ENCODE peak calls at places on chromosomes 3 and 15, in seven cellular contexts. H is IMR-90, Z is cardiac muscle cell, L is sigmoid colon, C is testis, Q is upper lobe of right lung, Y is endothelial cell of umbilical vein. F is an unnamed sample. For H3K4me1, the result is how much of the 10 kb centered on the place peaks cover.

GRCh38 chr15:73978896-73979295 is 13.2 kb downstream of the STOML1 start:
- DNase-seq in H (no peak), Z (no peak), L (no peak), C (no peak), Q (no peak), Y (no peak), F (no peak)

GRCh38 chr3:127753338-127753737 is 69.0 kb downstream of the MGLL start:
- DNase-seq in H (no peak), Z (no peak), L (no peak), C (no peak), Q (no peak), Y (no peak), F (no peak)

GRCh38 chr3:22029480-22029879 is 278.5 kb upstream of the ZNF385D start:
- DNase-seq in H (no peak), Z (no peak), L (no peak), C (no peak), Q (no peak), Y (no peak), F (no peak)

GRCh38 chr15:40439461-40440299 is 1.1 kb upstream of the BAHD1 start:
- DNase-seq in H (peak), Z (peak), L (no peak), C (peak), Q (peak), Y (peak), F (peak)

GRCh38 chr3:10047876-10048275 is 21.6 kb downstream of the FANCD2 start:
- DNase-seq in H (no peak), Z (no peak), L (no peak), C (no peak), Q (no peak), Y (no peak), F (no peak)

GRCh38 chr3:159840900-159841299 is 147.7 kb upstream of the IL12A start:
- DNase-seq in H (no peak), Z (peak), L (no peak), C (no peak), Q (no peak), Y (no peak), F (no peak)

GRCh38 chr3:32184187-32184730 is 54.2 kb upstream of the CMTM8 start:
- DNase-seq in H (no peak), Z (peak), L (no peak), C (no peak), Q (no peak), Y (no peak), F (no peak)

GRCh38 chr3:170536712-170537111 is 49.2 kb downstream of the SLC7A14 start:
- DNase-seq in H (no peak), Z (no peak), L (no peak), C (no peak), Q (no peak), Y (no peak), F (no peak)

GRCh38 chr15:31508656-31509055 is 182.0 kb downstream of the KLF13 start:
- DNase-seq in H (no peak), Z (no peak), L (no peak), C (peak), Q (no peak), Y (no peak), F (no peak)

GRCh38 chr15:90957105-90957790 is 2.6 kb downstream of the RCCD1 start:
- DNase-seq in H (peak), Z (peak), L (no peak), C (no peak), Q (no peak), Y (peak), F (peak)

GRCh38 chr15:57320543-57321220 is 55.6 kb upstream of the CGNL1 start:
- DNase-seq in H (peak), Z (peak), L (no peak), C (peak), Q (no peak), Y (peak), F (no peak)

GRCh38 chr3:195028877-195029606 is 241.9 kb downstream of the XXYLT1 start:
- DNase-seq in H (no peak), Z (peak), L (no peak), C (no peak), Q (peak), Y (peak), F (no peak)

GRCh38 chr3:175983369-175983768 is 1124.2 kb downstream of the NAALADL2 start:
- DNase-seq in H (peak), Z (no peak), L (no peak), C (no peak), Q (no peak), Y (no peak), F (no peak)

GRCh38 chr3:46965151-46965550 is 11.4 kb downstream of the CCDC12 start:
- DNase-seq in H (no peak), Z (no peak), L (no peak), C (no peak), Q (no peak), Y (no peak), F (no peak)

GRCh38 chr3:113117511-113118302 is 93.7 kb upstream of the BOC start:
- DNase-seq in H (peak), Z (peak), L (no peak), C (no peak), Q (no peak), Y (peak), F (no peak)

GRCh38 chr3:146313411-146314111 is 62.7 kb upstream of the PLSCR4 start:
- DNase-seq in H (peak), Z (peak), L (no peak), C (no peak), Q (no peak), Y (peak), F (no peak)

GRCh38 chr3:65539620-65540019 is 499.1 kb downstream of the MAGI1 start:
- DNase-seq in H (no peak), Z (no peak), L (no peak), C (no peak), Q (no peak), Y (no peak), F (no peak)

GRCh38 chr3:133092676-133093075 is 54.5 kb downstream of the TMEM108 start:
- DNase-seq in H (peak), Z (no peak), L (no peak), C (no peak), Q (no peak), Y (no peak), F (no peak)

GRCh38 chr15:95134306-95135100 is 903.1 kb downstream of the MCTP2 start:
- DNase-seq in H (peak), Z (no peak), L (no peak), C (no peak), Q (no peak), Y (no peak), F (no peak)

GRCh38 chr15:100763764-100764750 is 115.6 kb upstream of the ALDH1A3 start:
- DNase-seq in H (no peak), Z (peak), L (no peak), C (no peak), Q (peak), Y (no peak), F (peak)

GRCh38 chr3:4042869-4043268 is 243.6 kb downstream of the LRRN1 start:
- DNase-seq in H (no peak), Z (no peak), L (no peak), C (no peak), Q (no peak), Y (no peak), F (no peak)

GRCh38 chr3:114892880-114893279 is 254.2 kb downstream of the ZBTB20 start:
- DNase-seq in H (no peak), Z (no peak), L (no peak), C (no peak), Q (no peak), Y (no peak), F (no peak)

GRCh38 chr15:64019764-64020163 is 26.5 kb downstream of the DAPK2 start:
- DNase-seq in H (no peak), Z (no peak), L (no peak), C (no peak), Q (no peak), Y (peak), F (no peak)

GRCh38 chr15:101641134-101641764 is 10.9 kb downstream of the TM2D3 start:
- DNase-seq in H (peak), Z (peak), L (peak), C (peak), Q (no peak), Y (peak), F (peak)

GRCh38 chr3:15501126-15501525 is 20.4 kb downstream of the COLQ start:
- DNase-seq in H (no peak), Z (no peak), L (no peak), C (no peak), Q (no peak), Y (no peak), F (peak)

GRCh38 chr3:31614162-31614921 is 81.6 kb downstream of the STT3B start:
- DNase-seq in H (no peak), Z (no peak), L (no peak), C (no peak), Q (no peak), Y (peak), F (no peak)

GRCh38 chr3:30747771-30748281 is 141.4 kb downstream of the TGFBR2 start:
- DNase-seq in H (peak), Z (peak), L (no peak), C (no peak), Q (no peak), Y (peak), F (no peak)

GRCh38 chr3:124230432-124230831 is 238.5 kb upstream of the ROPN1 start:
- DNase-seq in H (no peak), Z (no peak), L (no peak), C (no peak), Q (no peak), Y (no peak), F (no peak)

GRCh38 chr3:71066849-71067261 is 516.7 kb downstream of the FOXP1 start:
- DNase-seq in H (peak), Z (peak), L (no peak), C (no peak), Q (no peak), Y (peak), F (no peak)

GRCh38 chr15:52797625-52798501 is 7.7 kb upstream of the ONECUT1 start:
- DNase-seq in H (no peak), Z (no peak), L (no peak), C (no peak), Q (no peak), Y (no peak), F (no peak)

GRCh38 chr3:195612075-195612800 is 28.5 kb upstream of the APOD start:
- DNase-seq in H (no peak), Z (no peak), L (peak), C (peak), Q (no peak), Y (no peak), F (no peak)

GRCh38 chr3:11145888-11146287 is 8.4 kb upstream of the HRH1 start:
- DNase-seq in H (peak), Z (peak), L (no peak), C (no peak), Q (no peak), Y (peak), F (no peak)

GRCh38 chr15:89333011-89333860 is 1.4 kb downstream of the POLG start:
- DNase-seq in H (no peak), Z (no peak), L (peak), C (no peak), Q (no peak), Y (no peak), F (no peak)

DNA sequence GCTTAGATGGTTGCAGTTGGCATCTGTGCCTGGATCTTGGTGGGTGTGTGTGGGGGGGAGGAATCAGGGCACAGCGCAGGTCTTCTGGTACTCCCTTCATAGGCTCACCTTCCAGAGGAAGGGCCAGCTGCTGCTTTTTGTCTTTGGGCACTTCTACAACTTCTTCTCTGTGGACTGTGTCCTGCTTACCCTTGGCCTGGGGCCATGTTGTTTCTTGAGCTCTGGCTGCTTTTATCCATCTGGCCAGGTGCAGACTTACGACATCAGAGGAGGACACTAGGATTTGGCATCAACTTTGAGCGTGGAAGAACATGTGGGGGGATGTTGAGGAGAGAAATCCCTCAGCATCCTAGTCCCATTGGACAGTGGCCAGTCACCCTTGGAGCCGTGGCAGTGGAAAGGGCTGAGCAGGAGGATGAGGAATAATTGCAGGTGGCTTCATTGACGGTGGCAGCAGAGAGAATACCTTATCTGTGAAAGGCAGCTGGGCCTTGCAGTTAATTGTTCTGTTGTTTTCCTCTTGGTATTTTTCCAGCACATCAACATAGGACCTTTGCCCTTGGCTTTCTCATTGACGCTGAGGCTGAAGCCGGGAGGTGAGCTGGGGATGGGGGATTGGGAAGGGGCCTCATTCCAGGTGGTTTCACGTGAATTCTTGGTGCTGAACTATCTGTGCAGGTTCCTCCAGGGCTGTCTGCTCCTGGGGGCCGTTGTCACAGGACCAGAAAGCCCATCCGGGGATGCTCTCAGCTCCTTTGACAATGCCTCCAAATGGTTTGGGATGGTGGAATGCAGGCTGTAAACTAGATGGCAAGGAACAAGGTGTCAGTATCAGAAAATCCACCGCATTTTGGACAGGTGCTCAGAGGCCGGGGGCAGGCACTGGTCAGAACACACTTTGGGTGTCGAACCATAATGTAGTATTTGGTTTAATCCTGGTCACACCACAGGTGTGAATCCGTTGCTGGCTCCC is 9.7 kb downstream of the EPHB1 start:
- DNase-seq in H (no peak), Z (no peak), L (no peak), C (no peak), Q (no peak), Y (no peak), F (no peak)
- TF ChIP-seq CTCF in H (no peak), Z (no peak), L (no peak), C (no peak), Q (no peak), Y (no peak), F (no peak)

GRCh38 chr3:52220380-52221026 is 4.9 kb downstream of the TLR9 start:
- DNase-seq in H (peak), Z (peak), L (peak), C (peak), Q (peak), Y (peak), F (peak)
- H3K4me1 ChIP-seq in H (under half), Z (under half), L (under half), C (under half), Q (half or more), Y (under half), F (under half)

GRCh38 chr3:52484680-52485461 is 10.3 kb upstream of the STAB1 start:
- DNase-seq in H (no peak), Z (no peak), L (no peak), C (no peak), Q (no peak), Y (no peak), F (no peak)
- TF ChIP-seq CTCF in H (no peak), Z (no peak), L (no peak), C (no peak), Q (no peak), Y (no peak), F (no peak)

GRCh38 chr3:37864904-37865303 is 3.2 kb downstream of the CTDSPL start:
- DNase-seq in H (no peak), Z (no peak), L (no peak), C (no peak), Q (no peak), Y (no peak), F (no peak)
- H3K4me1 ChIP-seq in H (under half), Z (under half), L (under half), C (under half), Q (under half), Y (under half), F (under half)